ENCODE peak calls at places on chromosomes 11 and 22, in eight cellular contexts. F, D, E, I, P, R, K and J are unnamed samples.

GRCh38 chr11:113394919-113395318 is 7.3 kb downstream of the ANKK1 start:
- DNase-seq in F (no peak), D (no peak), E (no peak), I (no peak), P (no peak), R (no peak), K (no peak), J (no peak)

GRCh38 chr11:121451982-121452608 is at the start of gene SORL1:
- DNase-seq in F (peak; percentile 33), D (no peak), E (peak; percentile 86), I (peak; percentile 56), P (peak; percentile 78), R (peak; percentile 62), K (peak; percentile 78), J (peak; percentile 87)

GRCh38 chr11:116811194-116811593 is 11.9 kb downstream of the APOA4 start:
- DNase-seq in F (no peak), D (no peak), E (no peak), I (no peak), P (no peak), R (no peak), K (no peak), J (no peak)

GRCh38 chr11:46353706-46354105 is 6.4 kb downstream of the DGKZ start:
- DNase-seq in F (no peak), D (no peak), E (peak; percentile 45), I (no peak), P (peak; percentile 32), R (no peak), K (no peak), J (no peak)

GRCh38 chr11:8705171-8705570 is 22.6 kb downstream of the RPL27A start:
- DNase-seq in F (no peak), D (no peak), E (no peak), I (no peak), P (no peak), R (no peak), K (no peak), J (no peak)

GRCh38 chr11:118012083-118012669 is 26.0 kb downstream of the IL10RA start:
- DNase-seq in F (no peak), D (no peak), E (no peak), I (no peak), P (peak; percentile 48), R (peak; percentile 54), K (peak; percentile 63), J (no peak)

GRCh38 chr22:36239150-36239400 is 252 bp downstream of the APOL2 start:
- DNase-seq in F (no peak), D (no peak), E (no peak), I (no peak), P (no peak), R (no peak), K (no peak), J (no peak)

GRCh38 chr11:34502949-34503348 is 10.6 kb downstream of the ELF5 start:
- DNase-seq in F (no peak), D (no peak), E (peak; percentile 21), I (no peak), P (no peak), R (no peak), K (no peak), J (no peak)

GRCh38 chr11:68441466-68442230 is 18.9 kb upstream of the PPP6R3 start:
- DNase-seq in F (peak; percentile 14), D (no peak), E (peak; percentile 67), I (peak; percentile 78), P (no peak), R (no peak), K (no peak), J (no peak)

GRCh38 chr22:44384563-44384940 is 71.8 kb upstream of the SHISAL1 start:
- DNase-seq in F (no peak), D (no peak), E (no peak), I (no peak), P (peak; percentile 3), R (no peak), K (no peak), J (no peak)

GRCh38 chr11:117972044-117972443 is 14.2 kb upstream of the IL10RA start:
- DNase-seq in F (no peak), D (no peak), E (no peak), I (no peak), P (no peak), R (no peak), K (no peak), J (no peak)

GRCh38 chr11:21564095-21564494 is 628.8 kb upstream of the ANO5 start:
- DNase-seq in F (no peak), D (no peak), E (no peak), I (no peak), P (no peak), R (no peak), K (no peak), J (no peak)

GRCh38 chr11:62124186-62125113 is 639 bp downstream of the INCENP start:
- DNase-seq in F (peak; percentile 17), D (no peak), E (peak; percentile 65), I (peak; percentile 27), P (no peak), R (peak; percentile 46), K (peak; percentile 37), J (no peak)

GRCh38 chr11:39247570-39248137 is 2211.8 kb downstream of the LRRC4C start:
- DNase-seq in F (no peak), D (no peak), E (no peak), I (no peak), P (no peak), R (no peak), K (no peak), J (no peak)

GRCh38 chr11:70636659-70637058 is 238.3 kb downstream of the CTTN start:
- DNase-seq in F (no peak), D (no peak), E (no peak), I (no peak), P (no peak), R (no peak), K (no peak), J (no peak)

GRCh38 chr11:70633610-70634009 is 235.3 kb downstream of the CTTN start:
- DNase-seq in F (no peak), D (no peak), E (no peak), I (no peak), P (no peak), R (no peak), K (no peak), J (no peak)

GRCh38 chr11:70640408-70640807 is 242.1 kb downstream of the CTTN start:
- DNase-seq in F (no peak), D (no peak), E (no peak), I (no peak), P (no peak), R (no peak), K (no peak), J (no peak)

GRCh38 chr11:70637949-70638598 is 239.7 kb downstream of the CTTN start:
- DNase-seq in F (no peak), D (no peak), E (no peak), I (no peak), P (no peak), R (no peak), K (no peak), J (no peak)

DNA sequence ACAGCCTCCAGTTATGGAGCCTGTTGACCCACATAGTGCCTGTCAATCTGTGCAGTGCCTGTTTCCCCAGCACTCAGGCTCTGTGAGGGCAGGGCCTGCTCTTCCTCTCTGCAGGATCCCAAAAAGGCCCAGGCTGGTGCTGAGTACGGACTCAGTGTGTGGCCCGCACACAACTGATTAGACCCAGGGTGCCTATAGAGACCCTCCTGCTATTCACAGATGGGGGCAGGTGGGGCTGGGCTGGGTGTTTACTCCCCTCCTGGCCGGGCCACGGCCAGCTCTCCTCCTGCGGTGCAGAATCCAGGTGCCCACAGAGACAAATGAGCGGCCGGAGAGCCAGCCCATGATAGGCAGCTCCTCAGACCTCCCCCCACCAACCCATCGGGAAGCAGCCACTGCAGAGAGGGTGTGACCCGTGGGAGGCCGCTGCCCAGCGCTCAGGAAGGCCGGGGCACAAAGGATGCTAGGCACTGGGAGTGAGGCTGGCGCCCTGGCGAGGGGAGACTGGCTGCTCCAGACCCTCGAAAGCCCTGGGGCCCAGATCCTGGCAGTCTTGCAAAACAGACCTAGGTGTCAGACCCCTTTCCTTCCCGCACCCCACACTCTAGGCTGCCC is 239.0 kb downstream of the CTTN start:
- DNase-seq in F (no peak), D (no peak), E (no peak), I (no peak), P (no peak), R (no peak), K (no peak), J (no peak)
- H3K4me3 ChIP-seq in F (no peak overlapping the region), D (no peak overlapping the region), E (no peak overlapping the region), I (no peak overlapping the region), P (no peak overlapping the region), R (no peak overlapping the region), K (no peak overlapping the region), J (no peak overlapping the region)

GRCh38 chr11:65584102-65584501 is 8.2 kb downstream of the EHBP1L1 start:
- DNase-seq in F (no peak), D (no peak), E (no peak), I (no peak), P (no peak), R (no peak), K (no peak), J (no peak)

GRCh38 chr11:65584723-65585171 is 8.9 kb downstream of the EHBP1L1 start:
- DNase-seq in F (no peak), D (no peak), E (peak; percentile 48), I (no peak), P (no peak), R (no peak), K (no peak), J (no peak)

GRCh38 chr11:65586676-65587075 is 8.9 kb downstream of the KCNK7 start:
- DNase-seq in F (peak; percentile 42), D (peak; percentile 56), E (peak; percentile 91), I (peak; percentile 26), P (peak; percentile 72), R (no peak), K (no peak), J (no peak)

GRCh38 chr11:65585396-65586246 is 9.8 kb downstream of the EHBP1L1 start:
- DNase-seq in F (no peak), D (no peak), E (peak; percentile 32), I (no peak), P (peak; percentile 60), R (no peak), K (no peak), J (no peak)

GRCh38 chr11:65586247-65586630 is 9.4 kb downstream of the KCNK7 start:
- DNase-seq in F (no peak), D (no peak), E (no peak), I (no peak), P (no peak), R (no peak), K (no peak), J (no peak)
- H3K4me3 ChIP-seq in F (no peak overlapping the region), D (no peak overlapping the region), E (no peak overlapping the region), I (no peak overlapping the region), P (no peak overlapping the region), R (no peak overlapping the region), K (no peak overlapping the region), J (no peak overlapping the region)

DNA sequence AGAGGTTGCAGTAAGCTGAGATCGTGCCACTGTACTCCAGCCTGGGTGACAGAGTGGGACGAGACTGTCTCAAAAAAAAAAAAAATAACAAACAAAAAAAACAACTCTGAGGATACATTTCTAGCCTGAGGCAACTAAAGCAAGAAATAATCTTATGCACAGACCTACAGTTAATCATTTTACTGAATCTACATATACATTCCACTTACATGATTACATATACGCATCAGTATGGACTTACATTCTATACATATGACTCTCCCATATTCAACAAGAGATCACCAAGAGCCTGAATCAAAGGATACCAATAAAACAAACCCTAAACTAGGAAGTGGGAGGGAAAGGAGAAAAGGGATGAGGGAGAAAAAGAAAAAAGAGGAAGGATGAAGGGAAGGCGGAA is 1.1 kb downstream of the ALG8 start:
- DNase-seq in F (no peak), D (no peak), E (no peak), I (no peak), P (no peak), R (no peak), K (peak; percentile 5), J (no peak)
- H3K4me3 ChIP-seq in F (peak overlapping the region; percentile 81), D (peak overlapping the region; percentile 57), E (peak overlapping the region; percentile 85), I (peak overlapping the region; percentile 81), P (peak overlapping the region; percentile 71), R (no peak overlapping the region), K (peak overlapping the region; percentile 96), J (no peak overlapping the region)

GRCh38 chr11:30451642-30452041 is 128.7 kb downstream of the ARL14EP start:
- DNase-seq in F (no peak), D (no peak), E (no peak), I (no peak), P (no peak), R (no peak), K (no peak), J (no peak)
- H3K4me3 ChIP-seq in F (no peak overlapping the region), D (no peak overlapping the region), E (no peak overlapping the region), I (no peak overlapping the region), P (no peak overlapping the region), R (no peak overlapping the region), K (no peak overlapping the region), J (no peak overlapping the region)